ENCODE peak calls at places on chromosome 21, in six cellular contexts. W is heart left ventricle; P is GM12878; E is CD4-positive, alpha-beta T cell; T is GM12892; S is non-pigmented ciliary epithelial cell. U is an unnamed sample.

GRCh38 chr21:44898851-44899767 is 21.6 kb downstream of the ITGB2 start:
- DNase-seq in W (peak), E (no peak), S (no peak), P (no peak), T (no peak), U (no peak)

GRCh38 chr21:44574457-44575306 is 1.2 kb downstream of the KRTAP10-4 start:
- DNase-seq in W (no peak), S (no peak), T (no peak), P (no peak), E (no peak), U (no peak)

GRCh38 chr21:36320421-36321324 is 676 bp downstream of the MORC3 start:
- DNase-seq in P (peak), W (peak), T (peak), E (peak), S (no peak), U (peak)

GRCh38 chr21:17925000-17925610 is 105.9 kb upstream of the C21orf91 start:
- DNase-seq in E (peak), P (peak), T (no peak), W (no peak), S (peak), U (no peak)

GRCh38 chr21:25402134-25402957 is 204.9 kb downstream of the MRPL39 start:
- DNase-seq in E (no peak), T (no peak), S (no peak), P (no peak), W (no peak), U (no peak)

GRCh38 chr21:26144026-26144425 is 26.5 kb downstream of the APP start:
- DNase-seq in S (no peak), T (no peak), P (no peak), E (no peak), W (no peak), U (no peak)

GRCh38 chr21:44592446-44593365 is at the start of gene KRTAP10-6:
- DNase-seq in S (no peak), W (no peak), P (no peak), E (no peak), T (no peak), U (no peak)

GRCh38 chr21:34884346-34884929 is 164.7 kb downstream of the RUNX1 start:
- DNase-seq in P (no peak), T (no peak), E (no peak), W (no peak), S (no peak), U (no peak)

GRCh38 chr21:36104306-36105300 is 30.3 kb upstream of the CBR3 start:
- DNase-seq in E (peak), T (no peak), W (peak), S (no peak), P (no peak), U (peak)

GRCh38 chr21:45164124-45164511 is 89.7 kb downstream of the ADARB1 start:
- DNase-seq in P (no peak), E (no peak), S (no peak), W (no peak), T (no peak), U (no peak)

GRCh38 chr21:27759820-27760219 is 792.9 kb upstream of the ADAMTS5 start:
- DNase-seq in E (no peak), W (no peak), S (no peak), P (no peak), T (no peak), U (no peak)

GRCh38 chr21:45404726-45405270 is at the start of gene COL18A1:
- DNase-seq in S (no peak), T (no peak), P (no peak), W (peak), E (peak), U (peak)

GRCh38 chr21:34722684-34723300 is 54.0 kb downstream of the CLIC6 start:
- DNase-seq in T (peak), W (no peak), P (no peak), E (no peak), S (no peak), U (no peak)

GRCh38 chr21:38807481-38807880 is 1.8 kb downstream of the ETS2 start:
- DNase-seq in S (no peak), W (no peak), P (no peak), E (no peak), T (no peak), U (no peak)

GRCh38 chr21:45598109-45598508 is 45.4 kb upstream of the PCBP3 start:
- DNase-seq in S (no peak), P (no peak), T (no peak), W (no peak), E (no peak), U (peak)

GRCh38 chr21:40846057-40846456 is 901 bp downstream of the DSCAM start:
- DNase-seq in T (no peak), E (no peak), P (no peak), S (no peak), W (no peak), U (no peak)

GRCh38 chr21:34528131-34528561 is 16.1 kb upstream of the KCNE1 start:
- DNase-seq in W (no peak), S (no peak), P (no peak), T (no peak), E (no peak), U (no peak)

GRCh38 chr21:34875830-34876229 is 173.3 kb downstream of the RUNX1 start:
- DNase-seq in W (no peak), T (no peak), E (no peak), S (no peak), P (no peak), U (no peak)

GRCh38 chr21:21907271-21907670 is 909.1 kb downstream of the NCAM2 start:
- DNase-seq in P (no peak), S (no peak), E (no peak), W (no peak), T (no peak), U (no peak)

GRCh38 chr21:36065497-36066036 is 4.3 kb upstream of the CBR1 start:
- DNase-seq in W (no peak), S (no peak), E (no peak), T (no peak), P (no peak), U (no peak)

GRCh38 chr21:43864806-43865470 is at the start of gene AGPAT3:
- DNase-seq in T (peak), P (no peak), S (no peak), W (peak), E (peak), U (no peak)

GRCh38 chr21:38847556-38847955 is 41.8 kb downstream of the ETS2 start:
- DNase-seq in W (no peak), S (no peak), E (no peak), T (no peak), P (no peak), U (no peak)

GRCh38 chr21:44084496-44085241 is 22.5 kb upstream of the PWP2 start:
- DNase-seq in T (no peak), S (no peak), W (no peak), E (no peak), P (no peak), U (no peak)

U was measured in sciatic nerve.